ENCODE peak calls at places on chromosomes 6 and 20, in six cellular contexts. One of them, this sample, is unnamed.

GRCh38 chr6:108168501-108168979 is 2.7 kb downstream of the NR2E1 start:
- DNase-seq in A673: no peak
- DNase-seq in neural progenitor cell: peak; percentile 90
- DNase-seq in CD8-positive, alpha-beta T cell: no peak
- DNase-seq in retinal pigment epithelial cell: no peak
- DNase-seq in endothelial cell: peak; percentile 73
- DNase-seq in this sample: peak; percentile 70

GRCh38 chr20:41329435-41330342 is 10.9 kb upstream of the LPIN3 start:
- DNase-seq in retinal pigment epithelial cell: peak; percentile 94
- DNase-seq in CD8-positive, alpha-beta T cell: peak; percentile 55
- DNase-seq in A673: peak; percentile 73
- DNase-seq in neural progenitor cell: no peak
- DNase-seq in endothelial cell: no peak
- DNase-seq in this sample: no peak

GRCh38 chr6:85756982-85757381 is 114.3 kb upstream of the SYNCRIP start:
- DNase-seq in CD8-positive, alpha-beta T cell: no peak
- DNase-seq in endothelial cell: no peak
- DNase-seq in neural progenitor cell: peak; percentile 11
- DNase-seq in A673: peak; percentile 45
- DNase-seq in retinal pigment epithelial cell: peak; percentile 5
- DNase-seq in this sample: no peak

GRCh38 chr20:24734139-24734538 is 214.9 kb upstream of the CST7 start:
- DNase-seq in endothelial cell: no peak
- DNase-seq in retinal pigment epithelial cell: no peak
- DNase-seq in A673: no peak
- DNase-seq in CD8-positive, alpha-beta T cell: no peak
- DNase-seq in neural progenitor cell: no peak
- DNase-seq in this sample: no peak

GRCh38 chr20:37190354-37190753 is 11.0 kb upstream of the MROH8 start:
- DNase-seq in retinal pigment epithelial cell: no peak
- DNase-seq in endothelial cell: no peak
- DNase-seq in CD8-positive, alpha-beta T cell: no peak
- DNase-seq in neural progenitor cell: no peak
- DNase-seq in A673: no peak
- DNase-seq in this sample: no peak

GRCh38 chr20:34058831-34059230 is 53.2 kb downstream of the EIF2S2 start:
- DNase-seq in neural progenitor cell: no peak
- DNase-seq in A673: peak; percentile 39
- DNase-seq in CD8-positive, alpha-beta T cell: peak; percentile 43
- DNase-seq in retinal pigment epithelial cell: no peak
- DNase-seq in endothelial cell: no peak
- DNase-seq in this sample: no peak

GRCh38 chr6:130204322-130204721 is 18.4 kb downstream of the SAMD3 start:
- DNase-seq in endothelial cell: no peak
- DNase-seq in retinal pigment epithelial cell: no peak
- DNase-seq in neural progenitor cell: no peak
- DNase-seq in A673: no peak
- DNase-seq in CD8-positive, alpha-beta T cell: no peak
- DNase-seq in this sample: no peak

GRCh38 chr20:62535282-62535811 is 59.6 kb upstream of the GATA5 start:
- DNase-seq in CD8-positive, alpha-beta T cell: no peak
- DNase-seq in neural progenitor cell: no peak
- DNase-seq in endothelial cell: no peak
- DNase-seq in A673: no peak
- DNase-seq in retinal pigment epithelial cell: no peak
- DNase-seq in this sample: no peak

GRCh38 chr6:98977606-98978292 is 30.0 kb upstream of the FBXL4 start:
- DNase-seq in endothelial cell: no peak
- DNase-seq in retinal pigment epithelial cell: peak; percentile 30
- DNase-seq in neural progenitor cell: no peak
- DNase-seq in CD8-positive, alpha-beta T cell: no peak
- DNase-seq in A673: no peak
- DNase-seq in this sample: no peak

GRCh38 chr20:18628330-18628941 is 40.6 kb downstream of the DTD1 start:
- DNase-seq in neural progenitor cell: peak; percentile 51
- DNase-seq in CD8-positive, alpha-beta T cell: no peak
- DNase-seq in A673: peak; percentile 8
- DNase-seq in retinal pigment epithelial cell: no peak
- DNase-seq in endothelial cell: peak; percentile 62
- DNase-seq in this sample: peak; percentile 37
- TF ChIP-seq CTCF in neural progenitor cell: peak; percentile 73
- TF ChIP-seq CTCF in CD8-positive, alpha-beta T cell: no peak
- TF ChIP-seq CTCF in A673: peak; percentile 67
- TF ChIP-seq CTCF in retinal pigment epithelial cell: peak; percentile 77
- TF ChIP-seq CTCF in endothelial cell: peak; percentile 61
- TF ChIP-seq CTCF in this sample: peak; percentile 51

GRCh38 chr6:135411339-135411738 is 86.2 kb downstream of the AHI1 start:
- DNase-seq in neural progenitor cell: no peak
- DNase-seq in CD8-positive, alpha-beta T cell: no peak
- DNase-seq in endothelial cell: no peak
- DNase-seq in retinal pigment epithelial cell: no peak
- DNase-seq in A673: no peak
- DNase-seq in this sample: no peak
- TF ChIP-seq CTCF in neural progenitor cell: peak; percentile 9
- TF ChIP-seq CTCF in CD8-positive, alpha-beta T cell: no peak
- TF ChIP-seq CTCF in endothelial cell: peak; percentile 64
- TF ChIP-seq CTCF in retinal pigment epithelial cell: peak; percentile 25
- TF ChIP-seq CTCF in A673: peak; percentile 33
- TF ChIP-seq CTCF in this sample: no peak

DNA sequence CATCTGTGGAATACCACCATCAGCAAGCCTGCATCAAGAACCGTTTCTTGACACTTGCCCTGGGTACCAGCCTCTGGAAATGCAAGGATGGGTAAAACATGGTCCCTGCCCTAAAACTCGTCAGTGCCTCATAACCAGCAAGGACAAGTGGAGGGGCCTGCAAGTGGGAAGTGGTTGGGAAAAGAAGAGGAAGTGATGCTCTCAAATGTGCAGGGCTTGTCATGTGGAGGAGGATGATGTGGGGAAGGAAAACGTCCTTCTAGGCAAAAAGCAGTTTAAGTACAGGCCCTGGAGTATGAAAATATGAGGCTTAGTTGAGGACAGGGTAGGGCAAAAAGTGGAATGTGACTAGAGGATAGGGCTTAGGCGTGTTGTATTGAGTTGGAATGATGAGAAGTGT is 19.0 kb downstream of the RREB1 start:
- DNase-seq in endothelial cell: no peak
- DNase-seq in retinal pigment epithelial cell: no peak
- DNase-seq in A673: no peak
- DNase-seq in CD8-positive, alpha-beta T cell: no peak
- DNase-seq in neural progenitor cell: no peak
- DNase-seq in this sample: no peak
- TF ChIP-seq CTCF in endothelial cell: no peak
- TF ChIP-seq CTCF in retinal pigment epithelial cell: no peak
- TF ChIP-seq CTCF in A673: no peak
- TF ChIP-seq CTCF in CD8-positive, alpha-beta T cell: no peak
- TF ChIP-seq CTCF in neural progenitor cell: no peak
- TF ChIP-seq CTCF in this sample: no peak

DNA sequence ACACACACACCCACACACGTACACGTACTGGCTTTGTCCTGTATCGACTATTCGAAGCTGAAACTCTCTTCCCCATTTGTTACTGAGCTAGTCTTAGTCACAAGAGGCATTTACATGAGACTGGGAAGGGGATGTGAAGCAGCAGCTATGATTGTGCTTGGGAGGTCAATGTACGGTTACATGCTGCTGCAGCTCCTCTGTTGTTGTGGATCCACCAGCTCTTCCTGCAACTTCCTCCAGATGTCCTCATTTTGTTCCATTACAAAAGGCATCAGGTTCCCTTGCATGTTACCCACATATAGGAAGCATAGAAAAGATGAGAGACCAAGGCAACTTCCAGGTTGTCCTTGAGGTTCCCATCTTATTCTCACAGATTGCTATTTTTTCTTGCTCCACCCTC is 612.4 kb upstream of the IMPG1 start:
- DNase-seq in retinal pigment epithelial cell: no peak
- DNase-seq in endothelial cell: no peak
- DNase-seq in neural progenitor cell: peak; percentile 24
- DNase-seq in CD8-positive, alpha-beta T cell: no peak
- DNase-seq in A673: no peak
- DNase-seq in this sample: no peak
- TF ChIP-seq CTCF in retinal pigment epithelial cell: peak; percentile 21
- TF ChIP-seq CTCF in endothelial cell: no peak
- TF ChIP-seq CTCF in neural progenitor cell: peak; percentile 31
- TF ChIP-seq CTCF in CD8-positive, alpha-beta T cell: no peak
- TF ChIP-seq CTCF in A673: no peak
- TF ChIP-seq CTCF in this sample: no peak

GRCh38 chr6:50128420-50129005 is 78.8 kb upstream of the DEFB112 start:
- DNase-seq in CD8-positive, alpha-beta T cell: no peak
- DNase-seq in endothelial cell: no peak
- DNase-seq in neural progenitor cell: peak; percentile 20
- DNase-seq in retinal pigment epithelial cell: no peak
- DNase-seq in A673: peak; percentile 19
- DNase-seq in this sample: no peak
- TF ChIP-seq CTCF in CD8-positive, alpha-beta T cell: peak; percentile 42
- TF ChIP-seq CTCF in endothelial cell: peak; percentile 94
- TF ChIP-seq CTCF in neural progenitor cell: peak; percentile 72
- TF ChIP-seq CTCF in retinal pigment epithelial cell: peak; percentile 20
- TF ChIP-seq CTCF in A673: peak; percentile 65
- TF ChIP-seq CTCF in this sample: peak; percentile 67

GRCh38 chr20:2633381-2633780 is 19.1 kb upstream of the NOP56 start:
- DNase-seq in neural progenitor cell: no peak
- DNase-seq in endothelial cell: no peak
- DNase-seq in retinal pigment epithelial cell: no peak
- DNase-seq in CD8-positive, alpha-beta T cell: no peak
- DNase-seq in A673: no peak
- DNase-seq in this sample: no peak

GRCh38 chr20:2640899-2641298 is 11.5 kb upstream of the NOP56 start:
- DNase-seq in neural progenitor cell: no peak
- DNase-seq in A673: no peak
- DNase-seq in endothelial cell: no peak
- DNase-seq in CD8-positive, alpha-beta T cell: no peak
- DNase-seq in retinal pigment epithelial cell: no peak
- DNase-seq in this sample: no peak

GRCh38 chr20:2640260-2640659 is 12.2 kb upstream of the NOP56 start:
- DNase-seq in retinal pigment epithelial cell: no peak
- DNase-seq in A673: no peak
- DNase-seq in neural progenitor cell: no peak
- DNase-seq in endothelial cell: no peak
- DNase-seq in CD8-positive, alpha-beta T cell: no peak
- DNase-seq in this sample: no peak

GRCh38 chr20:2637246-2637645 is 15.2 kb upstream of the NOP56 start:
- DNase-seq in A673: no peak
- DNase-seq in neural progenitor cell: no peak
- DNase-seq in retinal pigment epithelial cell: no peak
- DNase-seq in endothelial cell: no peak
- DNase-seq in CD8-positive, alpha-beta T cell: no peak
- DNase-seq in this sample: no peak
- TF ChIP-seq CTCF in A673: no peak
- TF ChIP-seq CTCF in neural progenitor cell: no peak
- TF ChIP-seq CTCF in retinal pigment epithelial cell: no peak
- TF ChIP-seq CTCF in endothelial cell: no peak
- TF ChIP-seq CTCF in CD8-positive, alpha-beta T cell: no peak
- TF ChIP-seq CTCF in this sample: no peak

This sample was measured in nephron progenitor cell.